ENCODE peak calls at places on chromosomes 3 and 15, in seven cellular contexts. One of them, this sample, is unnamed.

GRCh38 chr3:143786229-143787199 is 61.8 kb downstream of the SLC9A9 start:
- DNase-seq in epithelial cell of prostate: no peak
- DNase-seq in SW480: no peak
- DNase-seq in suprapubic skin: no peak
- DNase-seq in H9: no peak
- DNase-seq in amygdala: no peak
- DNase-seq in stimulated activated CD4-positive, alpha-beta T cell treated with anti-CD3 and anti-CD28 coated beads, Interleukin-4, amount 100 ng/mL, for 1 hour: no peak
- DNase-seq in this sample: no peak

GRCh38 chr3:31571325-31571724 is 38.6 kb downstream of the STT3B start:
- DNase-seq in epithelial cell of prostate: no peak
- DNase-seq in SW480: no peak
- DNase-seq in suprapubic skin: no peak
- DNase-seq in H9: no peak
- DNase-seq in amygdala: no peak
- DNase-seq in stimulated activated CD4-positive, alpha-beta T cell treated with anti-CD3 and anti-CD28 coated beads, Interleukin-4, amount 100 ng/mL, for 1 hour: no peak
- DNase-seq in this sample: no peak

GRCh38 chr3:47645551-47645950 is 66.9 kb upstream of the CSPG5 start:
- DNase-seq in epithelial cell of prostate: no peak
- DNase-seq in SW480: no peak
- DNase-seq in suprapubic skin: no peak
- DNase-seq in H9: no peak
- DNase-seq in amygdala: no peak
- DNase-seq in stimulated activated CD4-positive, alpha-beta T cell treated with anti-CD3 and anti-CD28 coated beads, Interleukin-4, amount 100 ng/mL, for 1 hour: no peak
- DNase-seq in this sample: no peak

GRCh38 chr15:62647195-62647865 is 395.2 kb upstream of the TPM1 start:
- DNase-seq in epithelial cell of prostate: peak
- DNase-seq in SW480: peak
- DNase-seq in suprapubic skin: no peak
- DNase-seq in H9: no peak
- DNase-seq in amygdala: no peak
- DNase-seq in stimulated activated CD4-positive, alpha-beta T cell treated with anti-CD3 and anti-CD28 coated beads, Interleukin-4, amount 100 ng/mL, for 1 hour: no peak
- DNase-seq in this sample: no peak

GRCh38 chr3:119181765-119182164 is 8.4 kb downstream of the UPK1B start:
- DNase-seq in epithelial cell of prostate: peak
- DNase-seq in SW480: peak
- DNase-seq in suprapubic skin: no peak
- DNase-seq in H9: no peak
- DNase-seq in amygdala: no peak
- DNase-seq in stimulated activated CD4-positive, alpha-beta T cell treated with anti-CD3 and anti-CD28 coated beads, Interleukin-4, amount 100 ng/mL, for 1 hour: no peak
- DNase-seq in this sample: no peak

GRCh38 chr3:149523899-149524298 is 49.4 kb downstream of the TM4SF4 start:
- DNase-seq in epithelial cell of prostate: no peak
- DNase-seq in SW480: no peak
- DNase-seq in suprapubic skin: no peak
- DNase-seq in H9: no peak
- DNase-seq in amygdala: no peak
- DNase-seq in stimulated activated CD4-positive, alpha-beta T cell treated with anti-CD3 and anti-CD28 coated beads, Interleukin-4, amount 100 ng/mL, for 1 hour: no peak
- DNase-seq in this sample: no peak

GRCh38 chr3:111761309-111761795 is 97.7 kb upstream of the PHLDB2 start:
- DNase-seq in epithelial cell of prostate: peak
- DNase-seq in SW480: no peak
- DNase-seq in suprapubic skin: no peak
- DNase-seq in H9: no peak
- DNase-seq in amygdala: no peak
- DNase-seq in stimulated activated CD4-positive, alpha-beta T cell treated with anti-CD3 and anti-CD28 coated beads, Interleukin-4, amount 100 ng/mL, for 1 hour: no peak
- DNase-seq in this sample: no peak

GRCh38 chr15:29690765-29691475 is 131.3 kb downstream of the TJP1 start:
- DNase-seq in epithelial cell of prostate: no peak
- DNase-seq in SW480: no peak
- DNase-seq in suprapubic skin: no peak
- DNase-seq in H9: no peak
- DNase-seq in amygdala: no peak
- DNase-seq in stimulated activated CD4-positive, alpha-beta T cell treated with anti-CD3 and anti-CD28 coated beads, Interleukin-4, amount 100 ng/mL, for 1 hour: no peak
- DNase-seq in this sample: no peak

GRCh38 chr3:159860269-159860668 is 128.4 kb upstream of the IL12A start:
- DNase-seq in epithelial cell of prostate: no peak
- DNase-seq in SW480: no peak
- DNase-seq in suprapubic skin: no peak
- DNase-seq in H9: no peak
- DNase-seq in amygdala: no peak
- DNase-seq in stimulated activated CD4-positive, alpha-beta T cell treated with anti-CD3 and anti-CD28 coated beads, Interleukin-4, amount 100 ng/mL, for 1 hour: no peak
- DNase-seq in this sample: no peak

GRCh38 chr15:99485992-99486370 is 79.8 kb upstream of the MEF2A start:
- DNase-seq in epithelial cell of prostate: no peak
- DNase-seq in SW480: no peak
- DNase-seq in suprapubic skin: no peak
- DNase-seq in H9: no peak
- DNase-seq in amygdala: no peak
- DNase-seq in stimulated activated CD4-positive, alpha-beta T cell treated with anti-CD3 and anti-CD28 coated beads, Interleukin-4, amount 100 ng/mL, for 1 hour: no peak
- DNase-seq in this sample: no peak

GRCh38 chr3:112472676-112473075 is 26.6 kb downstream of the BTLA start:
- DNase-seq in epithelial cell of prostate: no peak
- DNase-seq in SW480: no peak
- DNase-seq in suprapubic skin: no peak
- DNase-seq in H9: no peak
- DNase-seq in amygdala: no peak
- DNase-seq in stimulated activated CD4-positive, alpha-beta T cell treated with anti-CD3 and anti-CD28 coated beads, Interleukin-4, amount 100 ng/mL, for 1 hour: no peak
- DNase-seq in this sample: no peak

GRCh38 chr3:197258168-197258755 is 40.1 kb downstream of the DLG1 start:
- DNase-seq in epithelial cell of prostate: no peak
- DNase-seq in SW480: no peak
- DNase-seq in suprapubic skin: no peak
- DNase-seq in H9: no peak
- DNase-seq in amygdala: no peak
- DNase-seq in stimulated activated CD4-positive, alpha-beta T cell treated with anti-CD3 and anti-CD28 coated beads, Interleukin-4, amount 100 ng/mL, for 1 hour: no peak
- DNase-seq in this sample: no peak

GRCh38 chr3:25441234-25441856 is 13.3 kb downstream of the RARB start:
- DNase-seq in epithelial cell of prostate: no peak
- DNase-seq in SW480: no peak
- DNase-seq in suprapubic skin: no peak
- DNase-seq in H9: peak
- DNase-seq in amygdala: no peak
- DNase-seq in stimulated activated CD4-positive, alpha-beta T cell treated with anti-CD3 and anti-CD28 coated beads, Interleukin-4, amount 100 ng/mL, for 1 hour: peak
- DNase-seq in this sample: no peak

GRCh38 chr15:61910839-61911369 is 149.3 kb downstream of the VPS13C start:
- DNase-seq in epithelial cell of prostate: no peak
- DNase-seq in SW480: no peak
- DNase-seq in suprapubic skin: no peak
- DNase-seq in H9: no peak
- DNase-seq in amygdala: no peak
- DNase-seq in stimulated activated CD4-positive, alpha-beta T cell treated with anti-CD3 and anti-CD28 coated beads, Interleukin-4, amount 100 ng/mL, for 1 hour: no peak
- DNase-seq in this sample: no peak

GRCh38 chr15:78640840-78641733 is at the start of gene CHRNB4:
- DNase-seq in epithelial cell of prostate: no peak
- DNase-seq in SW480: no peak
- DNase-seq in suprapubic skin: no peak
- DNase-seq in H9: peak
- DNase-seq in amygdala: no peak
- DNase-seq in stimulated activated CD4-positive, alpha-beta T cell treated with anti-CD3 and anti-CD28 coated beads, Interleukin-4, amount 100 ng/mL, for 1 hour: peak
- DNase-seq in this sample: no peak

GRCh38 chr15:70362911-70363310 is 265.2 kb upstream of the TLE3 start:
- DNase-seq in epithelial cell of prostate: no peak
- DNase-seq in SW480: peak
- DNase-seq in suprapubic skin: no peak
- DNase-seq in H9: peak
- DNase-seq in amygdala: peak
- DNase-seq in stimulated activated CD4-positive, alpha-beta T cell treated with anti-CD3 and anti-CD28 coated beads, Interleukin-4, amount 100 ng/mL, for 1 hour: no peak
- DNase-seq in this sample: no peak

GRCh38 chr15:24919446-24919845 is 35.3 kb upstream of the SNRPN start:
- DNase-seq in epithelial cell of prostate: no peak
- DNase-seq in SW480: no peak
- DNase-seq in suprapubic skin: no peak
- DNase-seq in H9: peak
- DNase-seq in amygdala: no peak
- DNase-seq in stimulated activated CD4-positive, alpha-beta T cell treated with anti-CD3 and anti-CD28 coated beads, Interleukin-4, amount 100 ng/mL, for 1 hour: no peak
- DNase-seq in this sample: no peak

GRCh38 chr15:100338971-100339444 is 2.8 kb downstream of the ADAMTS17 start:
- DNase-seq in epithelial cell of prostate: peak
- DNase-seq in SW480: peak
- DNase-seq in suprapubic skin: no peak
- DNase-seq in H9: peak
- DNase-seq in amygdala: peak
- DNase-seq in stimulated activated CD4-positive, alpha-beta T cell treated with anti-CD3 and anti-CD28 coated beads, Interleukin-4, amount 100 ng/mL, for 1 hour: peak
- DNase-seq in this sample: peak

This sample was measured in stimulated activated effector memory CD8-positive, alpha-beta T cell treated with anti-CD3 and anti-CD28 coated beads, Interleukin-12 subunit alpha, Interleukin-12 subunit beta, amount 100 ng/mL, for 72 hours.